ENCODE peak calls at places on chromosomes 5 and 9, in nine cellular contexts. C is right lobe of liver, O is esophagus squamous epithelium, Q is H1, L is IMR-90, I is transverse colon, H is A549, X is heart left ventricle, U is sigmoid colon. D is an unnamed sample.

GRCh38 chr9:16039103-16039987 is 486.5 kb downstream of the CCDC171 start:
- DNase-seq in L (peak; percentile 51), C (no peak), H (no peak), I (peak; percentile 11), Q (peak; percentile 46), O (no peak), U (peak; percentile 71), X (no peak), D (no peak)

GRCh38 chr5:71757590-71758543 is 38.8 kb downstream of the CARTPT start:
- DNase-seq in Q (peak; percentile 31), O (no peak), H (peak; percentile 80), I (peak; percentile 65), L (peak; percentile 71), U (peak; percentile 77), X (peak; percentile 54), C (peak; percentile 79), D (peak; percentile 72)

GRCh38 chr9:95831810-95832209 is 43.7 kb upstream of the ERCC6L2 start:
- DNase-seq in O (no peak), H (no peak), X (no peak), L (no peak), I (peak; percentile 30), U (no peak), Q (no peak), C (no peak), D (no peak)

GRCh38 chr9:6552033-6552737 is 93.3 kb downstream of the GLDC start:
- DNase-seq in O (no peak), X (no peak), Q (no peak), U (no peak), H (no peak), L (peak; percentile 83), C (no peak), I (no peak), D (no peak)

GRCh38 chr5:130797303-130797702 is 367.8 kb downstream of the HINT1 start:
- DNase-seq in I (no peak), O (no peak), L (no peak), H (no peak), C (no peak), Q (no peak), U (no peak), X (no peak), D (no peak)

GRCh38 chr5:116242363-116242762 is 157.5 kb downstream of the COMMD10 start:
- DNase-seq in X (no peak), O (no peak), Q (no peak), I (no peak), U (no peak), C (no peak), L (peak; percentile 10), H (no peak), D (no peak)

GRCh38 chr5:33480876-33481275 is 40.1 kb downstream of the TARS1 start:
- DNase-seq in C (no peak), Q (no peak), H (no peak), I (no peak), O (no peak), U (no peak), X (no peak), L (no peak), D (no peak)

GRCh38 chr9:116697887-116698286 is 10.8 kb downstream of the TRIM32 start:
- DNase-seq in I (no peak), Q (no peak), C (no peak), U (no peak), O (no peak), L (no peak), H (no peak), X (no peak), D (no peak)

GRCh38 chr5:157076558-157076957 is 17.6 kb upstream of the HAVCR1 start:
- DNase-seq in C (no peak), X (no peak), U (no peak), O (no peak), H (peak; percentile 30), L (peak; percentile 45), Q (no peak), I (no peak), D (no peak)

GRCh38 chr9:96663506-96664120 is 8.5 kb upstream of the PRXL2C start:
- DNase-seq in X (no peak), C (no peak), L (peak; percentile 45), U (no peak), Q (no peak), O (no peak), I (no peak), H (no peak), D (no peak)

GRCh38 chr9:93597142-93597706 is 20.8 kb downstream of the PHF2 start:
- DNase-seq in L (no peak), C (no peak), Q (no peak), O (no peak), I (no peak), U (no peak), X (no peak), H (no peak), D (peak; percentile 24)

GRCh38 chr9:477146-477545 is 262.5 kb downstream of the DOCK8 start:
- DNase-seq in U (no peak), C (no peak), O (no peak), I (no peak), X (no peak), H (no peak), Q (no peak), L (no peak), D (no peak)

GRCh38 chr9:88722753-88723152 is 187.8 kb downstream of the NXNL2 start:
- DNase-seq in Q (no peak), U (no peak), X (no peak), I (no peak), C (no peak), H (peak; percentile 53), L (peak; percentile 26), O (no peak), D (no peak)

GRCh38 chr5:33439905-33440481 is 772 bp upstream of the TARS1 start:
- DNase-seq in X (no peak), I (no peak), C (no peak), L (no peak), O (no peak), U (no peak), H (no peak), Q (no peak), D (no peak)

GRCh38 chr9:71879644-71880174 is 31.3 kb downstream of the ABHD17B start:
- DNase-seq in U (no peak), H (no peak), O (no peak), C (no peak), L (no peak), Q (no peak), X (no peak), I (no peak), D (no peak)

DNA sequence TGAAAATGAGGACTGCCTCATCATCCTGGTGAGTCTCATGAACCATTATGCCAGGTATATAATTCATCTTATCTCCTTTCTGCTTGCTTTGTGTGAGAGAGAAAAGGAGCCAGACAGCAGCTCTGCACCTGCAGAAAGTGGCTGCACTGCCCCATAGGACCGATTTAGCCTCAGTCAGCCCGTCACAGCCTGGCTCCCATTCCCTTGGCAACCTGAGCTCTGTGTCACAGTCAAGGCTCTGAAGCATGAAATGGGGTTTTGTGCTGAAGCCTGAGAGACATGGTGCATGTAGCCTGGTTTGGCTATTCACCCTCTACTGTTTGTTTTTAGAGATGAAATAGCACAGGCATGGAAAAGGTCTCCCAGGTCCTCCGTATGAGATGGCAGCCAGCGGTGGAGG is 198.3 kb downstream of the KCTD16 start:
- DNase-seq in X (no peak), H (no peak), Q (no peak), L (no peak), U (no peak), O (no peak), C (no peak), I (no peak), D (no peak)
- TF ChIP-seq POLR2A in X (no peak), H (no peak), Q (no peak), L (no peak), U (no peak), O (no peak), C (no peak), I (no peak), D (no peak)

GRCh38 chr5:169701910-169702451 is 64.9 kb downstream of the DOCK2 start:
- DNase-seq in L (peak; percentile 64), O (no peak), U (no peak), Q (no peak), I (no peak), C (no peak), X (no peak), H (peak; percentile 17), D (no peak)
- H3K4me1 ChIP-seq in L (peaks cover 24% of the 10 kb centered on the region), O (no peaks in the 10 kb centered on the region), U (no peaks in the 10 kb centered on the region), Q (no peaks in the 10 kb centered on the region), I (no peaks in the 10 kb centered on the region), C (no peaks in the 10 kb centered on the region), X (no peaks in the 10 kb centered on the region), H (peaks cover 31% of the 10 kb centered on the region), D (no peaks in the 10 kb centered on the region)

GRCh38 chr5:159103086-159103485 is 3.4 kb upstream of the EBF1 start:
- DNase-seq in O (no peak), X (no peak), I (no peak), Q (no peak), U (no peak), H (no peak), C (no peak), L (no peak), D (no peak)

GRCh38 chr5:159104759-159105317 is 5.1 kb upstream of the EBF1 start:
- DNase-seq in X (no peak), L (no peak), I (no peak), O (no peak), Q (no peak), C (no peak), H (no peak), U (no peak), D (no peak)

GRCh38 chr5:159105318-159106053 is 5.8 kb upstream of the EBF1 start:
- DNase-seq in U (no peak), O (no peak), L (no peak), H (no peak), I (no peak), C (peak; percentile 44), Q (no peak), X (no peak), D (no peak)

GRCh38 chr5:159102294-159102934 is 2.7 kb upstream of the EBF1 start:
- DNase-seq in Q (no peak), I (no peak), C (no peak), O (no peak), X (no peak), H (no peak), U (no peak), L (no peak), D (no peak)

GRCh38 chr5:159104058-159104651 is 4.4 kb upstream of the EBF1 start:
- DNase-seq in I (no peak), L (peak; percentile 21), C (peak; percentile 52), O (no peak), X (peak; percentile 44), Q (no peak), U (peak; percentile 75), H (peak; percentile 62), D (peak; percentile 44)
- TF ChIP-seq CTCF in I (no peak), L (peak; percentile 30), C (peak; percentile 27), O (no peak), X (peak; percentile 40), Q (no peak), U (no peak), H (peak; percentile 48), D (no peak)

GRCh38 chr9:136720251-136720886 is 8.0 kb downstream of the DIPK1B start:
- DNase-seq in X (peak; percentile 65), H (no peak), O (no peak), U (peak; percentile 84), Q (no peak), I (no peak), C (no peak), L (no peak), D (no peak)
- TF ChIP-seq POLR2A in X (no peak), H (no peak), O (no peak), U (no peak), Q (no peak), I (no peak), C (no peak), L (no peak), D (no peak)